ENCODE peak calls at places on chromosomes 13 and 19, in six cellular contexts. One of them, this sample, is unnamed.
A peak's percentile ranks its signal among the peaks of the same experiment; 100 is the strongest.

GRCh38 chr19:22784051-22784450 is at the start of gene ZNF99:
- DNase-seq in HCT116: no peak
- DNase-seq in MM.1S: peak; percentile 13
- DNase-seq in cardiac muscle cell: no peak
- DNase-seq in esophagus muscularis mucosa: no peak
- DNase-seq in left ventricle myocardium inferior: peak; percentile 74
- DNase-seq in this sample: peak; percentile 16

GRCh38 chr13:50387124-50387581 is 371.9 kb downstream of the KCNRG start:
- DNase-seq in HCT116: no peak
- DNase-seq in MM.1S: peak; percentile 75
- DNase-seq in cardiac muscle cell: no peak
- DNase-seq in esophagus muscularis mucosa: peak; percentile 89
- DNase-seq in left ventricle myocardium inferior: peak; percentile 64
- DNase-seq in this sample: peak; percentile 26

GRCh38 chr13:107867701-107868661 is 347.4 kb downstream of the LIG4 start:
- DNase-seq in HCT116: no peak
- DNase-seq in MM.1S: no peak
- DNase-seq in cardiac muscle cell: peak; percentile 52
- DNase-seq in esophagus muscularis mucosa: no peak
- DNase-seq in left ventricle myocardium inferior: no peak
- DNase-seq in this sample: no peak

GRCh38 chr19:42552086-42553065 is 24.1 kb upstream of the CEACAM1 start:
- DNase-seq in HCT116: no peak
- DNase-seq in MM.1S: no peak
- DNase-seq in cardiac muscle cell: no peak
- DNase-seq in esophagus muscularis mucosa: no peak
- DNase-seq in left ventricle myocardium inferior: no peak
- DNase-seq in this sample: no peak

GRCh38 chr19:45815501-45816216 is 551 bp upstream of the RSPH6A start:
- DNase-seq in HCT116: no peak
- DNase-seq in MM.1S: no peak
- DNase-seq in cardiac muscle cell: peak; percentile 27
- DNase-seq in esophagus muscularis mucosa: no peak
- DNase-seq in left ventricle myocardium inferior: peak; percentile 28
- DNase-seq in this sample: no peak

GRCh38 chr13:111645198-111645597 is 324.8 kb downstream of the TEX29 start:
- DNase-seq in HCT116: no peak
- DNase-seq in MM.1S: no peak
- DNase-seq in cardiac muscle cell: no peak
- DNase-seq in esophagus muscularis mucosa: no peak
- DNase-seq in left ventricle myocardium inferior: no peak
- DNase-seq in this sample: no peak

GRCh38 chr19:16249826-16250434 is 52.2 kb downstream of the AP1M1 start:
- DNase-seq in HCT116: no peak
- DNase-seq in MM.1S: no peak
- DNase-seq in cardiac muscle cell: peak; percentile 27
- DNase-seq in esophagus muscularis mucosa: no peak
- DNase-seq in left ventricle myocardium inferior: no peak
- DNase-seq in this sample: no peak

GRCh38 chr13:99009987-99010551 is 32.2 kb upstream of the DOCK9 start:
- DNase-seq in HCT116: no peak
- DNase-seq in MM.1S: no peak
- DNase-seq in cardiac muscle cell: no peak
- DNase-seq in esophagus muscularis mucosa: no peak
- DNase-seq in left ventricle myocardium inferior: no peak
- DNase-seq in this sample: no peak

GRCh38 chr13:25203256-25203794 is 31.2 kb upstream of the AMER2 start:
- DNase-seq in HCT116: no peak
- DNase-seq in MM.1S: no peak
- DNase-seq in cardiac muscle cell: no peak
- DNase-seq in esophagus muscularis mucosa: no peak
- DNase-seq in left ventricle myocardium inferior: no peak
- DNase-seq in this sample: no peak

GRCh38 chr19:33690461-33691427 is 69.0 kb downstream of the CHST8 start:
- DNase-seq in HCT116: no peak
- DNase-seq in MM.1S: no peak
- DNase-seq in cardiac muscle cell: no peak
- DNase-seq in esophagus muscularis mucosa: no peak
- DNase-seq in left ventricle myocardium inferior: no peak
- DNase-seq in this sample: no peak

GRCh38 chr19:45076029-45076850 is at the start of gene ZNF296:
- DNase-seq in HCT116: peak; percentile 75
- DNase-seq in MM.1S: peak; percentile 94
- DNase-seq in cardiac muscle cell: peak; percentile 43
- DNase-seq in esophagus muscularis mucosa: no peak
- DNase-seq in left ventricle myocardium inferior: peak; percentile 71
- DNase-seq in this sample: no peak

GRCh38 chr13:59112375-59112774 is 1051.4 kb downstream of the DIAPH3 start:
- DNase-seq in HCT116: no peak
- DNase-seq in MM.1S: no peak
- DNase-seq in cardiac muscle cell: peak; percentile 98
- DNase-seq in esophagus muscularis mucosa: no peak
- DNase-seq in left ventricle myocardium inferior: no peak
- DNase-seq in this sample: peak; percentile 64

GRCh38 chr19:13012690-13013608 is 17.7 kb downstream of the NFIX start:
- DNase-seq in HCT116: no peak
- DNase-seq in MM.1S: no peak
- DNase-seq in cardiac muscle cell: peak; percentile 66
- DNase-seq in esophagus muscularis mucosa: no peak
- DNase-seq in left ventricle myocardium inferior: peak; percentile 63
- DNase-seq in this sample: peak; percentile 85

GRCh38 chr19:18439025-18439909 is 1.3 kb upstream of the ISYNA1 start:
- DNase-seq in HCT116: no peak
- DNase-seq in MM.1S: no peak
- DNase-seq in cardiac muscle cell: peak; percentile 74
- DNase-seq in esophagus muscularis mucosa: no peak
- DNase-seq in left ventricle myocardium inferior: no peak
- DNase-seq in this sample: no peak

GRCh38 chr19:16896913-16897571 is 8.2 kb downstream of the F2RL3 start:
- DNase-seq in HCT116: peak; percentile 51
- DNase-seq in MM.1S: peak; percentile 79
- DNase-seq in cardiac muscle cell: peak; percentile 99
- DNase-seq in esophagus muscularis mucosa: peak; percentile 99
- DNase-seq in left ventricle myocardium inferior: peak; percentile 94
- DNase-seq in this sample: peak; percentile 85

GRCh38 chr13:33312150-33312908 is 26.8 kb upstream of the STARD13 start:
- DNase-seq in HCT116: no peak
- DNase-seq in MM.1S: no peak
- DNase-seq in cardiac muscle cell: peak; percentile 36
- DNase-seq in esophagus muscularis mucosa: no peak
- DNase-seq in left ventricle myocardium inferior: no peak
- DNase-seq in this sample: no peak

GRCh38 chr19:52748336-52748950 is 13.6 kb upstream of the ZNF611 start:
- DNase-seq in HCT116: no peak
- DNase-seq in MM.1S: no peak
- DNase-seq in cardiac muscle cell: peak; percentile 67
- DNase-seq in esophagus muscularis mucosa: no peak
- DNase-seq in left ventricle myocardium inferior: no peak
- DNase-seq in this sample: no peak

GRCh38 chr19:55676384-55676783 is 1.4 kb downstream of the EPN1 start:
- DNase-seq in HCT116: no peak
- DNase-seq in MM.1S: no peak
- DNase-seq in cardiac muscle cell: peak; percentile 27
- DNase-seq in esophagus muscularis mucosa: no peak
- DNase-seq in left ventricle myocardium inferior: no peak
- DNase-seq in this sample: no peak

GRCh38 chr19:55673889-55674288 is 1.1 kb upstream of the EPN1 start:
- DNase-seq in HCT116: no peak
- DNase-seq in MM.1S: no peak
- DNase-seq in cardiac muscle cell: no peak
- DNase-seq in esophagus muscularis mucosa: no peak
- DNase-seq in left ventricle myocardium inferior: no peak
- DNase-seq in this sample: no peak

GRCh38 chr19:55675661-55676354 is 782 bp downstream of the EPN1 start:
- DNase-seq in HCT116: no peak
- DNase-seq in MM.1S: peak; percentile 19
- DNase-seq in cardiac muscle cell: no peak
- DNase-seq in esophagus muscularis mucosa: no peak
- DNase-seq in left ventricle myocardium inferior: no peak
- DNase-seq in this sample: no peak

GRCh38 chr19:55674459-55674840 is 576 bp upstream of the EPN1 start:
- DNase-seq in HCT116: no peak
- DNase-seq in MM.1S: no peak
- DNase-seq in cardiac muscle cell: no peak
- DNase-seq in esophagus muscularis mucosa: no peak
- DNase-seq in left ventricle myocardium inferior: no peak
- DNase-seq in this sample: no peak

DNA sequence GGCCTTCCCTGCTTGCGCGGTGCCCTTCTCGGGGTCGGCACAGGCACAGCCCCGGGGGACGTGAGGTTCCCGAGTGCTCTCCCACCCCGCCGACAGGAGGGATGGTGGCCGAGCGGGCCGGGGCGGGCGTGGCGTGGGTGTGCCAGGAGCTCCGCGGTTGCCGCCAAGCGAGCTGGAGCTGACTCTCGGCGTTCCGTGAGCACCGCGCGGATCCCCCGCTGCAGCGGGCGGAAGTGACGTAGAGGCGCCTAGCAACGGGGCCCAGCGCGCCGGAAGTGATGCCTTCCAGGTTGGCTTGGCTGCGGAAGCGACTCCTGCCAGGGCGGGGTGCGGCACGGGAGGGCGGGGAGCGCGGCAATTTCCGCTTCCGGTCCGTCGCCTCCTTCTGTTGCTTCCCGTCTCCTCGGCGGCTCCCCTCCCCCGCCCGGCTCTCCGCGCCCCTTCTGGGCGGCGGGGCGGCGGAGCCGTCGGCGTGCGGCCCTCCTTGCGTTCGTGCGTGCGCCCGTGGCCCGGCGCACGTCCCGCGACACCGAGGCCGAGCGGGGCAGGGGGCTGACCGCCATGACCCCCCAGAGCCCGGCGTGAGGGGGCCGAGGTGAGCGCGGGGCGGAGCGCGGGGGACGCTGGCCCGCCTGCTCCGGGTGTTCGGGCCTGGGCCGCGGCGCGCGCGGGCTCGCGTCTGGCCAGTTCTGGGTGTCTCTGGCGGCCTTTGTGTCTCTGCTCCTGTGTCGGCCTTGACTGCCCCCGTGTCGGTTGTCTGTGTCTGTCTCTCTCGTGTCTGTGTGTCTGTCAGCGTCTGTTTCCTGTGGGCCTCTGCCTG is at the start of gene EPN1:
- DNase-seq in HCT116: peak; percentile 90
- DNase-seq in MM.1S: peak; percentile 99
- DNase-seq in cardiac muscle cell: peak; percentile 98
- DNase-seq in esophagus muscularis mucosa: peak; percentile 99
- DNase-seq in left ventricle myocardium inferior: peak; percentile 97
- DNase-seq in this sample: peak; percentile 77
- H3K4me1 ChIP-seq in HCT116: peaks cover 48% of the 10 kb centered on the region
- H3K4me1 ChIP-seq in MM.1S: peaks cover 27% of the 10 kb centered on the region
- H3K4me1 ChIP-seq in cardiac muscle cell: peaks cover 13% of the 10 kb centered on the region
- H3K4me1 ChIP-seq in esophagus muscularis mucosa: peaks cover 74% of the 10 kb centered on the region
- H3K4me1 ChIP-seq in left ventricle myocardium inferior: peaks cover 87% of the 10 kb centered on the region
- H3K4me1 ChIP-seq in this sample: peaks cover 27% of the 10 kb centered on the region

DNA sequence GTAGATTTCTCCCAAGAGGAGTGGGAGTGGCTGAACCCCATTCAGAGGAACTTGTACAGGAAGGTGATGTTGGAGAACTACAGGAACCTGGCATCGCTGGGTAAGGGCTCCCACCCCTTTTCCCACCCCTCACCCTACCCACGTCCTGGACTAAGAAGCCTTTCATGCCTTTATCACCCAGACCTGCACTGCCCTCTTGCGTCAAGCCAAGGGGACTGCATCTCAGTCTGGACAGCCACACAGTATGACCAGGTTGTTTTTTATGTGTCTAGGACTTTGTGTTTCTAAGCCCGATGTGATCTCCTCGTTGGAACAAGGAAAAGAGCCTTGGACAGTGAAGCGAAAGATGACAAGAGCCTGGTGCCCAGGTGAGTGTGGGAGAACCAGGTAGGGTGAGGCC is 8.8 kb downstream of the ZFP28 start:
- DNase-seq in HCT116: no peak
- DNase-seq in MM.1S: no peak
- DNase-seq in cardiac muscle cell: no peak
- DNase-seq in esophagus muscularis mucosa: no peak
- DNase-seq in left ventricle myocardium inferior: no peak
- DNase-seq in this sample: no peak
- H3K4me3 ChIP-seq in HCT116: no peak overlapping the region
- H3K4me3 ChIP-seq in MM.1S: no peak overlapping the region
- H3K4me3 ChIP-seq in cardiac muscle cell: no peak overlapping the region
- H3K4me3 ChIP-seq in esophagus muscularis mucosa: no peak overlapping the region
- H3K4me3 ChIP-seq in left ventricle myocardium inferior: no peak overlapping the region
- H3K4me3 ChIP-seq in this sample: no peak overlapping the region

GRCh38 chr19:30307191-30307974 is 64.8 kb upstream of the ZNF536 start:
- DNase-seq in HCT116: no peak
- DNase-seq in MM.1S: no peak
- DNase-seq in cardiac muscle cell: no peak
- DNase-seq in esophagus muscularis mucosa: no peak
- DNase-seq in left ventricle myocardium inferior: no peak
- DNase-seq in this sample: no peak
- H3K27me3 ChIP-seq in HCT116: peaks cover 64% of the 10 kb centered on the region
- H3K27me3 ChIP-seq in MM.1S: peaks cover 82% of the 10 kb centered on the region
- H3K27me3 ChIP-seq in cardiac muscle cell: peaks cover 3% of the 10 kb centered on the region
- H3K27me3 ChIP-seq in esophagus muscularis mucosa: no peaks in the 10 kb centered on the region
- H3K27me3 ChIP-seq in left ventricle myocardium inferior: peaks cover 22% of the 10 kb centered on the region
- H3K27me3 ChIP-seq in this sample: no peaks in the 10 kb centered on the region

GRCh38 chr19:48631254-48631653 is 5.9 kb downstream of the DBP start:
- DNase-seq in HCT116: no peak
- DNase-seq in MM.1S: no peak
- DNase-seq in cardiac muscle cell: no peak
- DNase-seq in esophagus muscularis mucosa: no peak
- DNase-seq in left ventricle myocardium inferior: no peak
- DNase-seq in this sample: no peak

GRCh38 chr19:48629599-48630288 is 7.4 kb downstream of the DBP start:
- DNase-seq in HCT116: peak; percentile 96
- DNase-seq in MM.1S: no peak
- DNase-seq in cardiac muscle cell: peak; percentile 85
- DNase-seq in esophagus muscularis mucosa: no peak
- DNase-seq in left ventricle myocardium inferior: peak; percentile 54
- DNase-seq in this sample: no peak

GRCh38 chr19:48628486-48629296 is 8.5 kb downstream of the DBP start:
- DNase-seq in HCT116: no peak
- DNase-seq in MM.1S: no peak
- DNase-seq in cardiac muscle cell: no peak
- DNase-seq in esophagus muscularis mucosa: no peak
- DNase-seq in left ventricle myocardium inferior: no peak
- DNase-seq in this sample: no peak

GRCh38 chr19:48629297-48629598 is 7.9 kb downstream of the DBP start:
- DNase-seq in HCT116: no peak
- DNase-seq in MM.1S: no peak
- DNase-seq in cardiac muscle cell: no peak
- DNase-seq in esophagus muscularis mucosa: no peak
- DNase-seq in left ventricle myocardium inferior: no peak
- DNase-seq in this sample: no peak

DNA sequence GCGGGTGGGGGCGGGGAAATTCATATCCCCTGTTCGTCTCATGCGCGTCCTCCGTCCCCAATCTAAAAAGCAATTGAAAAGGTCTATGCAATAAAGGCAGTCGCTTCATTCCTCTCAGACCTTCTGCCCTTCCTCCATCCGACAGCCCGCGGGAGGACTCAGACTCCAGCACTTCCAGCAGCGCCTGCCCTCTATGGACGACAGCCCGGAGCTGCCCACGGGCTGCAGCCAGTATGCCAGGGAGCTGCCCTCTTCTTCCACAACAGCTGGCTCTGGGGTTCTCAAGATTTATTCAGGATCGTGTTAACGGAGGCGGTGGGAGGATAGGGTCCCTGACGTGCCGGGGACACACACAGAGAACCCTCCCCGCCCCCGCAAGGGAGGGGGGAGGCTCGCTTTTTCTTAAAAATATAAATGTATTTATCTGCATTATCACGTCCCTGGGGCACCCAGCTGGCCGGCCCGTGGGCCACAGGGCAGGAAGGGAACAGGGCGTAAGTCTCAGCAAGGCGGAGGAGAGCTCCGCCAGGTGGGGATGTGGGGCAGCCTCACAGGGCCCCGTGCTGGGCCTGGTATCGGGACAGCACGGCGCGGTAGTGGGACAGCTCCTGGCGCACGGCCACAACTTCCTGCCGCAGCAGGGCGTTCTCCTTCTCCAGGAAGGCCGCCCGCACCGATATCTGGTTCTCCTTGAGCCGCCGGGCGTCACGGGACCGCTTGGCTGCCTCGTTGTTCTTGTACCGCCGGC is 6.7 kb downstream of the DBP start:
- DNase-seq in HCT116: no peak
- DNase-seq in MM.1S: no peak
- DNase-seq in cardiac muscle cell: peak; percentile 85
- DNase-seq in esophagus muscularis mucosa: no peak
- DNase-seq in left ventricle myocardium inferior: peak; percentile 86
- DNase-seq in this sample: peak; percentile 51
- H3K4me1 ChIP-seq in HCT116: peaks cover 64% of the 10 kb centered on the region
- H3K4me1 ChIP-seq in MM.1S: peaks cover 26% of the 10 kb centered on the region
- H3K4me1 ChIP-seq in cardiac muscle cell: peaks cover 12% of the 10 kb centered on the region
- H3K4me1 ChIP-seq in esophagus muscularis mucosa: peaks cover 73% of the 10 kb centered on the region
- H3K4me1 ChIP-seq in left ventricle myocardium inferior: peaks cover 62% of the 10 kb centered on the region
- H3K4me1 ChIP-seq in this sample: peaks cover 19% of the 10 kb centered on the region

This sample was measured in ascending aorta.